ENCODE peak calls at places on chromosomes 2 and 18, in nine cellular contexts. F is H7; R is iris pigment epithelial cell; V is activated T-cell treated with anti-CD3 and anti-CD28 coated beads for 48 hours; H is activated naive CD8-positive, alpha-beta T cell treated with anti-CD3 and anti-CD28 coated beads, Interleukin-2, amount 50 U/mL, for 24 hours; J is substantia nigra; N is smooth muscle cell of the brain vasculature; K is Calu3; Y is A549. P is an unnamed sample.

GRCh38 chr2:210955591-210955990 is 399.2 kb downstream of the CPS1 start:
- DNase-seq in V (no peak), J (no peak), H (no peak), K (peak; percentile 6), R (peak; percentile 80), N (no peak), Y (no peak), F (no peak), P (no peak)

GRCh38 chr2:201158111-201158929 is 24.6 kb upstream of the CASP10 start:
- DNase-seq in J (peak; percentile 65), Y (peak; percentile 75), V (no peak), N (peak; percentile 65), F (peak; percentile 67), R (peak; percentile 79), H (peak; percentile 48), K (peak; percentile 78), P (no peak)

GRCh38 chr2:135744761-135745314 is 3.2 kb downstream of the UBXN4 start:
- DNase-seq in K (peak; percentile 25), R (peak; percentile 48), J (no peak), F (peak; percentile 60), H (peak; percentile 19), N (no peak), V (peak; percentile 8), Y (peak; percentile 73), P (no peak)

GRCh38 chr2:28389399-28390240 is 3.0 kb upstream of the FOSL2 start:
- DNase-seq in Y (no peak), H (no peak), K (peak; percentile 68), V (no peak), J (no peak), R (no peak), F (peak; percentile 61), N (no peak), P (no peak)

GRCh38 chr2:1849450-1849849 is 105.1 kb upstream of the PXDN start:
- DNase-seq in F (no peak), V (no peak), Y (no peak), K (no peak), J (no peak), N (no peak), H (no peak), R (no peak), P (no peak)

GRCh38 chr2:216482640-216483039 is 16.0 kb upstream of the RPL37A start:
- DNase-seq in V (no peak), J (no peak), R (no peak), H (no peak), F (no peak), Y (no peak), N (no peak), K (no peak), P (no peak)

GRCh38 chr2:212939777-212940531 is 211.5 kb downstream of the IKZF2 start:
- DNase-seq in N (no peak), Y (no peak), F (peak; percentile 25), H (no peak), V (no peak), K (peak; percentile 57), J (no peak), R (no peak), P (peak; percentile 15)

GRCh38 chr2:17539596-17539992 is 902 bp upstream of the VSNL1 start:
- DNase-seq in F (peak; percentile 39), H (no peak), Y (no peak), R (peak; percentile 4), K (no peak), V (no peak), N (no peak), J (no peak), P (no peak)

GRCh38 chr2:222427606-222428320 is 3.4 kb downstream of the SGPP2 start:
- DNase-seq in H (no peak), Y (no peak), J (no peak), N (no peak), K (peak; percentile 58), V (no peak), R (no peak), F (no peak), P (no peak)

GRCh38 chr18:11066038-11066437 is 83.3 kb downstream of the PIEZO2 start:
- DNase-seq in F (no peak), V (no peak), Y (no peak), J (no peak), H (no peak), N (no peak), R (no peak), K (no peak), P (no peak)

GRCh38 chr2:74690571-74690970 is 36.5 kb downstream of the SEMA4F start:
- DNase-seq in Y (peak; percentile 73), N (peak; percentile 23), K (peak; percentile 59), R (peak; percentile 72), F (peak; percentile 69), V (no peak), J (peak; percentile 2), H (peak; percentile 10), P (no peak)

GRCh38 chr2:110125292-110125691 is 9.7 kb upstream of the MALL start:
- DNase-seq in F (no peak), V (no peak), J (no peak), H (no peak), N (no peak), Y (no peak), K (no peak), R (no peak), P (no peak)